ENCODE peak calls at places on chromosomes 16 and 17, in five cellular contexts. One of them, this sample, is unnamed.

GRCh38 chr17:57892146-57892819 is 42.4 kb upstream of the MRPS23 start:
- DNase-seq in SK-N-SH: peak
- DNase-seq in HCT116: peak
- DNase-seq in GM23248: peak
- DNase-seq in OCI-LY7: peak
- DNase-seq in this sample: peak

GRCh38 chr17:17783825-17784598 is 52.8 kb downstream of the SREBF1 start:
- DNase-seq in SK-N-SH: no peak
- DNase-seq in HCT116: no peak
- DNase-seq in GM23248: peak
- DNase-seq in OCI-LY7: peak
- DNase-seq in this sample: peak

GRCh38 chr16:38941-39892 is 14.2 kb downstream of the POLR3K start:
- DNase-seq in SK-N-SH: no peak
- DNase-seq in HCT116: no peak
- DNase-seq in GM23248: no peak
- DNase-seq in OCI-LY7: peak
- DNase-seq in this sample: no peak

GRCh38 chr16:64751906-64752305 is 370.0 kb downstream of the CDH11 start:
- DNase-seq in SK-N-SH: no peak
- DNase-seq in HCT116: no peak
- DNase-seq in GM23248: peak
- DNase-seq in OCI-LY7: no peak
- DNase-seq in this sample: no peak

GRCh38 chr17:19341641-19342610 is 20.6 kb downstream of the B9D1 start:
- DNase-seq in SK-N-SH: peak
- DNase-seq in HCT116: no peak
- DNase-seq in GM23248: peak
- DNase-seq in OCI-LY7: no peak
- DNase-seq in this sample: peak

GRCh38 chr16:74568961-74569631 is 37.8 kb downstream of the GLG1 start:
- DNase-seq in SK-N-SH: no peak
- DNase-seq in HCT116: no peak
- DNase-seq in GM23248: peak
- DNase-seq in OCI-LY7: no peak
- DNase-seq in this sample: no peak

GRCh38 chr17:10380631-10381408 is 8.0 kb upstream of the MYH13 start:
- DNase-seq in SK-N-SH: no peak
- DNase-seq in HCT116: no peak
- DNase-seq in GM23248: peak
- DNase-seq in OCI-LY7: no peak
- DNase-seq in this sample: no peak

GRCh38 chr16:3171181-3171854 is 16.7 kb upstream of the OR1F1 start:
- DNase-seq in SK-N-SH: peak
- DNase-seq in HCT116: no peak
- DNase-seq in GM23248: peak
- DNase-seq in OCI-LY7: no peak
- DNase-seq in this sample: no peak

GRCh38 chr17:66689192-66689591 is 145.7 kb upstream of the CACNG5 start:
- DNase-seq in SK-N-SH: no peak
- DNase-seq in HCT116: no peak
- DNase-seq in GM23248: no peak
- DNase-seq in OCI-LY7: peak
- DNase-seq in this sample: no peak

GRCh38 chr17:77836557-77837041 is 121.9 kb upstream of the TNRC6C start:
- DNase-seq in SK-N-SH: no peak
- DNase-seq in HCT116: peak
- DNase-seq in GM23248: peak
- DNase-seq in OCI-LY7: no peak
- DNase-seq in this sample: no peak

GRCh38 chr16:47019563-47019962 is 46.1 kb upstream of the DNAJA2 start:
- DNase-seq in SK-N-SH: no peak
- DNase-seq in HCT116: no peak
- DNase-seq in GM23248: peak
- DNase-seq in OCI-LY7: no peak
- DNase-seq in this sample: no peak

GRCh38 chr17:42304187-42305030 is 16.1 kb downstream of the STAT5A start:
- DNase-seq in SK-N-SH: no peak
- DNase-seq in HCT116: no peak
- DNase-seq in GM23248: no peak
- DNase-seq in OCI-LY7: no peak
- DNase-seq in this sample: no peak

GRCh38 chr16:79269211-79269863 is 331.2 kb downstream of the MAF start:
- DNase-seq in SK-N-SH: no peak
- DNase-seq in HCT116: no peak
- DNase-seq in GM23248: no peak
- DNase-seq in OCI-LY7: peak
- DNase-seq in this sample: no peak

GRCh38 chr17:49523706-49524472 is 28.8 kb downstream of the NGFR start:
- DNase-seq in SK-N-SH: peak
- DNase-seq in HCT116: no peak
- DNase-seq in GM23248: peak
- DNase-seq in OCI-LY7: no peak
- DNase-seq in this sample: no peak

GRCh38 chr17:8147141-8147804 is 4.9 kb downstream of the PER1 start:
- DNase-seq in SK-N-SH: no peak
- DNase-seq in HCT116: no peak
- DNase-seq in GM23248: no peak
- DNase-seq in OCI-LY7: no peak
- DNase-seq in this sample: no peak

GRCh38 chr16:11586375-11586855 is 304 bp downstream of the LITAF start:
- DNase-seq in SK-N-SH: no peak
- DNase-seq in HCT116: no peak
- DNase-seq in GM23248: peak
- DNase-seq in OCI-LY7: no peak
- DNase-seq in this sample: peak

GRCh38 chr17:68981288-68981687 is 26.1 kb upstream of the ABCA8 start:
- DNase-seq in SK-N-SH: no peak
- DNase-seq in HCT116: no peak
- DNase-seq in GM23248: peak
- DNase-seq in OCI-LY7: no peak
- DNase-seq in this sample: no peak

GRCh38 chr16:67533024-67533560 is 4.5 kb downstream of the RIPOR1 start:
- DNase-seq in SK-N-SH: peak
- DNase-seq in HCT116: no peak
- DNase-seq in GM23248: no peak
- DNase-seq in OCI-LY7: no peak
- DNase-seq in this sample: no peak

GRCh38 chr16:11681977-11682654 is 13.9 kb downstream of the SNN start:
- DNase-seq in SK-N-SH: no peak
- DNase-seq in HCT116: no peak
- DNase-seq in GM23248: no peak
- DNase-seq in OCI-LY7: peak
- DNase-seq in this sample: no peak

GRCh38 chr17:1792495-1793446 is 30.9 kb downstream of the SERPINF1 start:
- DNase-seq in SK-N-SH: peak
- DNase-seq in HCT116: no peak
- DNase-seq in GM23248: no peak
- DNase-seq in OCI-LY7: no peak
- DNase-seq in this sample: no peak

GRCh38 chr16:18013863-18014262 is 322.7 kb downstream of the NPIPA8 start:
- DNase-seq in SK-N-SH: peak
- DNase-seq in HCT116: no peak
- DNase-seq in GM23248: no peak
- DNase-seq in OCI-LY7: no peak
- DNase-seq in this sample: no peak

GRCh38 chr17:72719582-72720493 is 372.6 kb downstream of the SLC39A11 start:
- DNase-seq in SK-N-SH: no peak
- DNase-seq in HCT116: no peak
- DNase-seq in GM23248: no peak
- DNase-seq in OCI-LY7: no peak
- DNase-seq in this sample: no peak

GRCh38 chr17:32519769-32520701 is 33.2 kb downstream of the CDK5R1 start:
- DNase-seq in SK-N-SH: peak
- DNase-seq in HCT116: no peak
- DNase-seq in GM23248: peak
- DNase-seq in OCI-LY7: no peak
- DNase-seq in this sample: peak

GRCh38 chr17:51298508-51299371 is 38.4 kb downstream of the UTP18 start:
- DNase-seq in SK-N-SH: peak
- DNase-seq in HCT116: peak
- DNase-seq in GM23248: peak
- DNase-seq in OCI-LY7: peak
- DNase-seq in this sample: peak

GRCh38 chr16:69881141-69881540 is 70.0 kb upstream of the CLEC18A start:
- DNase-seq in SK-N-SH: no peak
- DNase-seq in HCT116: no peak
- DNase-seq in GM23248: no peak
- DNase-seq in OCI-LY7: no peak
- DNase-seq in this sample: no peak

GRCh38 chr17:74919440-74920305 is 3.4 kb downstream of the USH1G start:
- DNase-seq in SK-N-SH: no peak
- DNase-seq in HCT116: no peak
- DNase-seq in GM23248: peak
- DNase-seq in OCI-LY7: no peak
- DNase-seq in this sample: peak

GRCh38 chr16:30748634-30749445 is 615 bp downstream of the PHKG2 start:
- DNase-seq in SK-N-SH: peak
- DNase-seq in HCT116: no peak
- DNase-seq in GM23248: peak
- DNase-seq in OCI-LY7: peak
- DNase-seq in this sample: peak

GRCh38 chr16:30747799-30748633 is at the start of gene PHKG2:
- DNase-seq in SK-N-SH: peak
- DNase-seq in HCT116: peak
- DNase-seq in GM23248: peak
- DNase-seq in OCI-LY7: peak
- DNase-seq in this sample: peak

GRCh38 chr16:30753596-30753995 is 5.4 kb downstream of the PHKG2 start:
- DNase-seq in SK-N-SH: no peak
- DNase-seq in HCT116: no peak
- DNase-seq in GM23248: no peak
- DNase-seq in OCI-LY7: no peak
- DNase-seq in this sample: no peak

GRCh38 chr16:30747331-30747730 is 894 bp upstream of the PHKG2 start:
- DNase-seq in SK-N-SH: no peak
- DNase-seq in HCT116: no peak
- DNase-seq in GM23248: peak
- DNase-seq in OCI-LY7: no peak
- DNase-seq in this sample: no peak

GRCh38 chr16:30750876-30751465 is 2.7 kb downstream of the PHKG2 start:
- DNase-seq in SK-N-SH: no peak
- DNase-seq in HCT116: no peak
- DNase-seq in GM23248: no peak
- DNase-seq in OCI-LY7: no peak
- DNase-seq in this sample: no peak
- TF ChIP-seq EZH2phosphoT487 in SK-N-SH: no peak
- TF ChIP-seq EZH2phosphoT487 in HCT116: no peak
- TF ChIP-seq EZH2phosphoT487 in GM23248: no peak
- TF ChIP-seq EZH2phosphoT487 in OCI-LY7: no peak
- TF ChIP-seq EZH2phosphoT487 in this sample: no peak

DNA sequence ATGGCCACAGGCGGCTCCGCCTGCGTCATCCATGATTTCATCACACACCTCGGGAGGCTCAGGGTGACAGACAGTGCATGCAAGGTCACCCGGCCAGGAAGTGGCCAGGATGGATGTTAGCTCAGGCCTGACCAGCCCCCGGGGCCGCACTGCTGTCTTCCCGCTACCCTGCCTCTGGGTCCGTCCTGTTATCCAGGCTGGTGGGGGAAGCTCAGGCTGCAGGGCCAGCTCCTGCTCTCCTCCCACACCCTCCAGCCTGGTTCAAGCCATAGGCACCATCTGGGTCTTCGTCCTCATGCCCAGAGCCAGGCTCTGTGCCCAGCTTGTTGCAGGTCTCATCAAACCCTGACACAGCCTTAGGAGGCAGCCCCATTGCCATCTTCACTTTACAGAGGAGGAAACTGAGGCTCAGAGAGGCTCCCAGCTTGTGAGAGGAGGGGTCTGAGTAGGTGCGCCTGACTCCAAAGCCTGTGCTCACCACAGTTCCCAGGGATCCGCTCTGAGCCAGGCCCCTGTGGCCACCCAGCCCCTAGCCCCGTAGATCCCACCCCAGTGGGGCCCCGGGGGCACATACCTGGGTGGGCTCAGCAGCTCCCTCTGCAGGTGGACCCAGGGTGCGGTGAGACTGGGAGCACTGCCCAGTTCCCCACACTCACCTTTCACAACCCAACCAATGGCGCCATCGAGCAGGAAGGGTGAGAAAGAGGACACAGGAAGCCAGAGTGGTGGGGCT is 414 bp upstream of the ADGRG3 start:
- DNase-seq in SK-N-SH: peak
- DNase-seq in HCT116: no peak
- DNase-seq in GM23248: no peak
- DNase-seq in OCI-LY7: no peak
- DNase-seq in this sample: peak
- TF ChIP-seq EZH2phosphoT487 in SK-N-SH: no peak
- TF ChIP-seq EZH2phosphoT487 in HCT116: no peak
- TF ChIP-seq EZH2phosphoT487 in GM23248: no peak
- TF ChIP-seq EZH2phosphoT487 in OCI-LY7: no peak
- TF ChIP-seq EZH2phosphoT487 in this sample: no peak

DNA sequence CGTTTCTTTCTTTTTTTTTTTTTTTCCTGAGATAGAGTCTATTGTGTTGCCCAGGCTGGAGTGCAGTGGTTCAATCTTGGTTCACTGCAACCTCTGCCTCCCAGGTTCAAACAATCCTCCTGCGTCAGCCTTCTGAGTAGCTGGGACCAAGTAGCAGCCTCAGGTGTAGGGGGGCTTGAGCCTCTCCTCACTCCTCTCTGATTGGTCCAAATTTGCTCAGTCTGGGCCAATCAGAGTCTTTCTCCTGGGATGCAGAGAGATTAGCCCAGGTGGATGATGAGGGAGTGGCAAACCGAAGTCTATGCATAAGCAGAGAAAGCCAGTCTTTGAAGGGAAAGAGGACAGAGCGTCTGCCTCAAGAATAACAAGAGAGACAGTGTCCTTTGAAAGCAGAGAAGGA is 99.0 kb downstream of the BMERB1 start:
- DNase-seq in SK-N-SH: no peak
- DNase-seq in HCT116: no peak
- DNase-seq in GM23248: no peak
- DNase-seq in OCI-LY7: no peak
- DNase-seq in this sample: peak
- TF ChIP-seq EZH2phosphoT487 in SK-N-SH: no peak
- TF ChIP-seq EZH2phosphoT487 in HCT116: no peak
- TF ChIP-seq EZH2phosphoT487 in GM23248: no peak
- TF ChIP-seq EZH2phosphoT487 in OCI-LY7: no peak
- TF ChIP-seq EZH2phosphoT487 in this sample: no peak

DNA sequence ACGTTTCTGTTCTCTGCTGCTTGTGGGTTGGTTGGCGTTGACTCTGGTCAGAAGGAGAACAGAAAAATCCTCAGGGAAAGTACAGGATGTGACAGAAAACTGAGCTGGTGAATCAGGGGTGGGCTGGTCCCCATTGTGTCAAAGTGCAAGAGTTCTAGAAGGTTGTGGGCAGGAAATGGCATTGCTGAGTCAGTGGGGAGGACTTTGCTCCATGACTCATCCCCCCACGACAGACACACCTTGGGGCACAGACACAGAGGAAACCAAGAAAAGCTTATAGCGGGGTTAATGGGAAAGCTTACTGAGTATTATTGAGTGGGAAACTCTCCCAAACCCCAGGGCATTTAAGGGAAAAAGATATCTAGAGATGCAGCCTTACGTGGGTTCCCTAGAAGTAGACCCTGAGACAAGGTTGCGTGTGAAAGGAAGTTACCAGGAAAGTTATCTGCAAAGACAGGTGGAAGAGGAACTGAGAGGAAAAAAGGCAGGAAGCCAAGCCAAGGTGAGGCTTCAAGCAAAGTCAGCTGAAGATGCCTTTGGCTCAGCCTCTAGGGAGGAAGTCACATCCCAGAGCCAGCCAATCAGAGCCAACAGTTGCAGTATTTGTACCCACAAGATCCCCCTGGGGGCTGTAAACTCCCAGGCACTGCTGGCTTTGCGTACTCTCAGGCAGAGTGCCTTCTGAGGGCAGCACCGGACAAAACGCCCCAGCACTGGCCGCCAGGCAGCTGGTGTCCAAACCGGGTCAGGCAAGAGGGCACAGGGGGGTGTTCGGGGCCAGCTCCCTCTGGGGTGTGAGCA is 86.4 kb downstream of the FOXL1 start:
- DNase-seq in SK-N-SH: no peak
- DNase-seq in HCT116: peak
- DNase-seq in GM23248: peak
- DNase-seq in OCI-LY7: peak
- DNase-seq in this sample: no peak
- TF ChIP-seq EZH2phosphoT487 in SK-N-SH: no peak
- TF ChIP-seq EZH2phosphoT487 in HCT116: no peak
- TF ChIP-seq EZH2phosphoT487 in GM23248: no peak
- TF ChIP-seq EZH2phosphoT487 in OCI-LY7: no peak
- TF ChIP-seq EZH2phosphoT487 in this sample: no peak